ENCODE peak calls at places on chromosomes 2 and 18, in four cellular contexts. H is HepG2, Q is HEK293T, P is WTC11. F is an unnamed sample.

GRCh38 chr2:218963597-218963996 is 4.1 kb downstream of the CDK5R2 start:
- DNase-seq in H (no peak), Q (no peak), P (no peak), F (no peak)

GRCh38 chr18:45958730-45959129 is 8.4 kb downstream of the EPG5 start:
- DNase-seq in H (no peak), Q (no peak), P (no peak), F (no peak)

GRCh38 chr18:72089432-72089831 is 454.7 kb downstream of the CBLN2 start:
- DNase-seq in H (no peak), P (no peak), Q (no peak), F (no peak)

GRCh38 chr2:241860184-241861078 is 1.7 kb upstream of the PDCD1 start:
- DNase-seq in H (no peak), P (no peak), Q (no peak), F (no peak)

GRCh38 chr2:219521066-219521880 is 7.0 kb downstream of the ASIC4 start:
- DNase-seq in Q (peak; percentile 79), P (peak; percentile 80), H (peak; percentile 33), F (peak; percentile 77)

GRCh38 chr2:170362895-170363582 is 185.1 kb downstream of the MYO3B start:
- DNase-seq in P (no peak), Q (no peak), H (no peak), F (peak; percentile 64)

GRCh38 chr2:10300328-10300920 is 2.3 kb upstream of the HPCAL1 start:
- DNase-seq in Q (no peak), H (peak; percentile 40), P (no peak), F (no peak)

GRCh38 chr2:23380562-23381065 is 4.4 kb upstream of the KLHL29 start:
- DNase-seq in H (no peak), Q (no peak), P (no peak), F (no peak)

GRCh38 chr2:54903736-54904554 is 146.3 kb downstream of the RTN4 start:
- DNase-seq in H (no peak), P (no peak), Q (peak; percentile 33), F (no peak)

GRCh38 chr2:54728669-54729120 is 5.2 kb downstream of the EML6 start:
- DNase-seq in H (peak; percentile 80), Q (no peak), P (no peak), F (no peak)

GRCh38 chr2:69584127-69584889 is 59.2 kb downstream of the AAK1 start:
- DNase-seq in P (no peak), H (peak; percentile 17), Q (no peak), F (peak; percentile 28)

GRCh38 chr2:40339026-40339425 is 112.9 kb downstream of the SLC8A1 start:
- DNase-seq in P (no peak), Q (no peak), H (no peak), F (no peak)

GRCh38 chr2:191410646-191411436 is 165.6 kb downstream of the MYO1B start:
- DNase-seq in Q (no peak), H (no peak), P (no peak), F (no peak)

GRCh38 chr2:120419955-120420354 is 74.0 kb downstream of the INHBB start:
- DNase-seq in H (no peak), P (no peak), Q (no peak), F (no peak)

GRCh38 chr2:11573418-11574175 is 39.8 kb downstream of the GREB1 start:
- DNase-seq in H (no peak), Q (no peak), P (peak; percentile 43), F (peak; percentile 19)

GRCh38 chr2:98771771-98772521 is 41.0 kb upstream of the MGAT4A start:
- DNase-seq in H (no peak), P (no peak), Q (no peak), F (no peak)

GRCh38 chr2:241187101-241187690 is 1.3 kb upstream of the ANO7 start:
- DNase-seq in Q (no peak), H (no peak), P (no peak), F (no peak)

GRCh38 chr2:222708274-222708710 is 36.8 kb downstream of the MOGAT1 start:
- DNase-seq in P (peak; percentile 84), H (peak; percentile 76), Q (peak; percentile 63), F (peak; percentile 79)

GRCh38 chr18:31454066-31454708 is 6.6 kb downstream of the DSG3 start:
- DNase-seq in P (no peak), H (peak; percentile 1), Q (no peak), F (no peak)

GRCh38 chr2:101998556-101999121 is 6.9 kb downstream of the IL1R2 start:
- DNase-seq in H (peak; percentile 70), P (no peak), Q (no peak), F (no peak)

GRCh38 chr2:360124-360523 is 72.2 kb upstream of the ALKAL2 start:
- DNase-seq in Q (no peak), P (no peak), H (no peak), F (no peak)

GRCh38 chr2:127166221-127166860 is 53.8 kb downstream of the CYP27C1 start:
- DNase-seq in H (no peak), Q (no peak), P (no peak), F (no peak)

GRCh38 chr2:215365184-215365658 is 53.4 kb downstream of the ATIC start:
- DNase-seq in H (no peak), P (no peak), Q (no peak), F (no peak)

GRCh38 chr2:72988726-72989273 is 71.5 kb downstream of the EMX1 start:
- DNase-seq in Q (no peak), H (no peak), P (no peak), F (no peak)

GRCh38 chr2:231069379-231070054 is 12.8 kb downstream of the PSMD1 start:
- DNase-seq in P (no peak), Q (no peak), H (no peak), F (no peak)

GRCh38 chr2:60445684-60446184 is 107.7 kb downstream of the BCL11A start:
- DNase-seq in H (no peak), P (no peak), Q (no peak), F (no peak)

GRCh38 chr2:232315049-232315922 is 63.3 kb upstream of the ALPP start:
- DNase-seq in Q (no peak), H (no peak), P (no peak), F (no peak)

GRCh38 chr2:141362311-141362710 is 768.5 kb downstream of the LRP1B start:
- DNase-seq in Q (no peak), P (no peak), H (no peak), F (no peak)

GRCh38 chr2:53942280-53942679 is 28.5 kb downstream of the PSME4 start:
- DNase-seq in Q (no peak), P (no peak), H (no peak), F (no peak)

GRCh38 chr18:3332376-3332775 is 70.4 kb downstream of the MYL12B start:
- DNase-seq in Q (no peak), H (no peak), P (no peak), F (no peak)

GRCh38 chr2:69948032-69948962 is 13.1 kb downstream of the ASPRV1 start:
- DNase-seq in Q (no peak), H (no peak), P (no peak), F (peak; percentile 42)

GRCh38 chr2:25712455-25712854 is 39.1 kb upstream of the DTNB start:
- DNase-seq in P (no peak), Q (no peak), H (no peak), F (no peak)

GRCh38 chr2:49619804-49620203 is 465.5 kb upstream of the FSHR start:
- DNase-seq in P (peak; percentile 29), H (peak; percentile 18), Q (peak; percentile 5), F (no peak)

GRCh38 chr2:86199834-86200177 is 549 bp downstream of the MRPL35 start:
- DNase-seq in Q (no peak), H (no peak), P (no peak), F (no peak)
- TF ChIP-seq ELF4 in Q (no peak), H (no peak), P (no peak), F (no peak)

DNA sequence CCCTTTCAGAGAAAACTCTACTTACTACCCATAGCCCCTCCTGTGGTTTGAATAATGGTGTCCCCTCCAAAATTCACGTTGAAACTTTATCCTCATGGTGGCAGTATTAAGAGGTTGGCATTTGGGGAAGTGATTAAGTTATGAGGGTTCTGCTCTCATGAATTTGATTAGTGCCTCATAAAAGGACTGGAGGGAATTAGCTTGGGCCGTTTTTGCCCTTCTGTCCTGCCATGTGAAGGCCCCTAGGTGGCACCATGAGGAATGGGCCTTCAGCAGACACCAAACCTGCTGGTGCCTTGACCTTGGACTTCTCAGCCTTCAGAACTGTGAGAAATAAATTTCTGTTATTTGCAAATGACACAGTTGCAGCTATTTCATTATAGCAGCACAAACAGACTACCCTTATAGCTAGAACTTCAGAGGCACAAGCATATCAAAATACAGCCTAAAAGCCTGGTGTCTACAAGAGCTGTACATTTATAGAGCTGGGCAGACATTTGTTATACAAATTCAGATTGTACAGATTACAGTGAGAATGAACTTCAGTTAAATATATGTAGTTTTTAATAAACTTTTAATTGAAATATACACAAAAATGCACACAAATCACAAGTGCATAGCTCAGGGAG is 2.6 kb upstream of the PTPN2 start:
- DNase-seq in P (no peak), Q (no peak), H (peak; percentile 52), F (no peak)
- TF ChIP-seq ELF4 in P (no peak), Q (no peak), H (no peak), F (no peak)

DNA sequence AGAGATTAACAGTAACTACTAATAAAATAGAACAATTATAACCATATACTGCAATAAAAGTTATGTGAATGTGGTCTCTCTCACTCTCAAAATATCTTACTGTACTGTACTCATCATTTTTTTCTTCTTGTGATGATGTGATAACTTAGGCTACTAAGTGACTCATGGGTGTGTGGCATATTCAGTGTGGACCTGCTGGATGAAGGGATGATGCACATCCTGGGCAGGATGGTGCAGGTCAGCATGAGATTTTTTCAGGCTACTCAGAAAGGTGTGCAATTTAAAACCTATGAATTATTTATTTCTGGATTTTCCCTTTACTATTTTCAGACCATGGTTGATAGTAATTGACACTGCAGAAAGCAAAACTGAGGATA is 90.7 kb downstream of the NCKAP5 start:
- DNase-seq in Q (no peak), P (no peak), H (no peak), F (no peak)
- TF ChIP-seq ELF4 in Q (no peak), P (no peak), H (no peak), F (no peak)

GRCh38 chr2:157470321-157470720 is 26.4 kb upstream of the CYTIP start:
- DNase-seq in P (no peak), Q (no peak), H (no peak), F (no peak)

GRCh38 chr2:157473585-157473984 is 29.7 kb upstream of the CYTIP start:
- DNase-seq in P (no peak), H (no peak), Q (no peak), F (no peak)

GRCh38 chr2:157468931-157469708 is 25.2 kb upstream of the CYTIP start:
- DNase-seq in H (no peak), P (no peak), Q (no peak), F (no peak)

GRCh38 chr2:157466764-157467163 is 22.9 kb upstream of the CYTIP start:
- DNase-seq in H (no peak), Q (no peak), P (no peak), F (no peak)

DNA sequence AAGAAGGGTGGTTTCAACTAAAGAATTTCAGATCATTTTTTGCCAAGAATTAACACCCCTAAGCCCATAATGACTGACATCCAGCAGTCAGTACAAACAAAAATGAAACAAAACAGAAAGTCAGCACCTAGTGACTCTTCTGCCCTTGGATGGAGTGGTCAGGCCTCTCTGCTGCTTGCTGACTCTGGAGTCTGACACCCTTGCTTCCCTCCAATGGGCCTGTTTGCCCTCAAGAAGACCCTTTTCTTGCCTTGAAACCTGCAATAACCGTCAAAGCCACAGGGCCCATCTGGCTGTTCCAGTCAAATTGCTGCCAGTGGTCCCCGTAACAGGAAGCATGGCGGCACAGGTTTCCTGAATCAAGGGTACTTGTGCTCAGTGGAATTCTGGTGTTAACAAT is 27.2 kb upstream of the CYTIP start:
- DNase-seq in Q (no peak), P (no peak), H (no peak), F (no peak)
- TF ChIP-seq ELF4 in Q (no peak), P (no peak), H (no peak), F (no peak)